ENCODE peak calls at places on chromosomes 4 and X, in ten cellular contexts. H, C, X, D, Y, J, W, F, Q and I are unnamed samples.

GRCh38 chr4:24179201-24179840 is 289.5 kb upstream of the PPARGC1A start:
- DNase-seq in Y (no peak), X (peak), Q (no peak), F (no peak), D (no peak), H (no peak), J (no peak), C (no peak), W (no peak), I (no peak)

GRCh38 chrX:22095306-22095705 is 63.2 kb downstream of the PHEX start:
- DNase-seq in J (no peak), Q (peak), H (no peak), W (no peak), C (peak), X (peak), Y (no peak), F (peak), D (peak), I (peak)

GRCh38 chr4:107896158-107896645 is 35.1 kb upstream of the CYP2U1 start:
- DNase-seq in Y (peak), X (peak), C (peak), D (no peak), W (peak), Q (peak), J (no peak), H (peak), F (peak), I (peak)

GRCh38 chr4:188455353-188455752 is 316.1 kb downstream of the TRIML1 start:
- DNase-seq in F (no peak), C (no peak), H (no peak), Q (no peak), W (no peak), J (no peak), X (no peak), D (no peak), Y (no peak), I (no peak)

GRCh38 chrX:78979789-78980464 is 34.7 kb downstream of the P2RY10 start:
- DNase-seq in D (no peak), C (peak), J (no peak), X (no peak), H (peak), W (no peak), Q (no peak), F (no peak), Y (no peak), I (no peak)

GRCh38 chr4:67700119-67700873 is 659 bp downstream of the UBA6 start:
- DNase-seq in W (no peak), H (peak), Q (peak), X (peak), Y (no peak), C (no peak), D (no peak), F (peak), J (no peak), I (no peak)

GRCh38 chrX:97328853-97329252 is 445.1 kb downstream of the RPA4 start:
- DNase-seq in Y (no peak), D (no peak), C (no peak), W (no peak), X (no peak), J (no peak), F (no peak), H (peak), Q (no peak), I (no peak)

GRCh38 chr4:40214661-40215418 is 18.0 kb downstream of the RHOH start:
- DNase-seq in W (no peak), D (no peak), J (no peak), Q (no peak), X (no peak), C (no peak), F (no peak), Y (no peak), H (no peak), I (no peak)

GRCh38 chrX:19628006-19628575 is 112.8 kb upstream of the MAP3K15 start:
- DNase-seq in H (no peak), D (no peak), F (no peak), C (peak), Y (no peak), J (no peak), X (peak), W (no peak), Q (peak), I (no peak)

GRCh38 chr4:78313754-78314120 is 237.8 kb upstream of the ANXA3 start:
- DNase-seq in F (no peak), W (no peak), X (no peak), Y (no peak), J (no peak), Q (no peak), H (no peak), D (no peak), C (no peak), I (no peak)

GRCh38 chr4:168496834-168497233 is at the start of gene PALLD:
- DNase-seq in C (peak), Y (peak), X (peak), H (no peak), J (no peak), F (no peak), W (no peak), Q (no peak), D (peak), I (no peak)

GRCh38 chr4:170089274-170089742 is 448 bp downstream of the AADAT start:
- DNase-seq in Q (peak), W (peak), J (no peak), D (no peak), X (peak), C (peak), H (peak), F (no peak), Y (no peak), I (peak)

GRCh38 chr4:100742045-100742444 is 224.2 kb upstream of the EMCN start:
- DNase-seq in Q (peak), W (peak), Y (no peak), F (no peak), H (peak), C (peak), X (peak), J (no peak), D (no peak), I (no peak)

GRCh38 chr4:109302366-109303140 is at the start of gene COL25A1:
- DNase-seq in Q (peak), H (no peak), Y (no peak), X (peak), D (peak), F (peak), J (no peak), W (no peak), C (peak), I (peak)

GRCh38 chr4:24121395-24122175 is 231.7 kb upstream of the PPARGC1A start:
- DNase-seq in D (no peak), W (no peak), J (no peak), C (peak), F (no peak), Q (no peak), Y (no peak), X (peak), H (no peak), I (no peak)

GRCh38 chr4:162456106-162456505 is 292.3 kb upstream of the FSTL5 start:
- DNase-seq in F (no peak), C (no peak), Y (no peak), D (no peak), X (no peak), H (peak), Q (no peak), J (no peak), W (no peak), I (no peak)

GRCh38 chr4:12852338-12853307 is 631.5 kb downstream of the RAB28 start:
- DNase-seq in W (peak), D (no peak), J (no peak), X (peak), Y (peak), H (peak), C (peak), F (no peak), Q (peak), I (no peak)

GRCh38 chr4:25098964-25099843 is 61.0 kb downstream of the SEPSECS start:
- DNase-seq in J (no peak), Y (no peak), X (peak), C (peak), F (no peak), D (no peak), Q (peak), W (no peak), H (peak), I (peak)

GRCh38 chr4:21954406-21954805 is 5.8 kb upstream of the KCNIP4 start:
- DNase-seq in C (no peak), H (no peak), W (no peak), J (no peak), Y (no peak), F (no peak), X (no peak), Q (no peak), D (no peak), I (no peak)

GRCh38 chrX:15751160-15751819 is 13.2 kb downstream of the CA5B start:
- DNase-seq in J (no peak), W (no peak), F (no peak), H (peak), X (peak), Q (peak), C (peak), D (no peak), Y (peak), I (no peak)

GRCh38 chr4:151202851-151203455 is 74.0 kb upstream of the PRSS48 start:
- DNase-seq in D (no peak), X (peak), J (no peak), C (no peak), H (no peak), W (no peak), Y (no peak), F (no peak), Q (peak), I (no peak)

GRCh38 chr4:147782087-147782781 is 50.3 kb downstream of the ARHGAP10 start:
- DNase-seq in F (no peak), H (peak), D (no peak), Q (peak), C (peak), Y (no peak), W (no peak), J (no peak), X (peak), I (no peak)

GRCh38 chr4:150570862-150571261 is 11.1 kb upstream of the MAB21L2 start:
- DNase-seq in D (no peak), F (no peak), H (no peak), C (no peak), X (no peak), W (no peak), Y (no peak), J (no peak), Q (no peak), I (no peak)

GRCh38 chr4:42519803-42520417 is 122.6 kb downstream of the SHISA3 start:
- DNase-seq in H (peak), D (no peak), C (peak), Q (peak), W (peak), Y (no peak), J (peak), F (no peak), X (peak), I (no peak)

GRCh38 chrX:44949125-44949524 is 76.1 kb downstream of the KDM6A start:
- DNase-seq in F (no peak), C (no peak), W (no peak), Q (no peak), H (no peak), X (no peak), D (no peak), Y (no peak), J (no peak), I (no peak)
- H3K4me3 ChIP-seq in F (no peak), C (no peak), W (no peak), Q (no peak), H (no peak), X (no peak), D (no peak), Y (no peak), J (no peak), I (no peak)

DNA sequence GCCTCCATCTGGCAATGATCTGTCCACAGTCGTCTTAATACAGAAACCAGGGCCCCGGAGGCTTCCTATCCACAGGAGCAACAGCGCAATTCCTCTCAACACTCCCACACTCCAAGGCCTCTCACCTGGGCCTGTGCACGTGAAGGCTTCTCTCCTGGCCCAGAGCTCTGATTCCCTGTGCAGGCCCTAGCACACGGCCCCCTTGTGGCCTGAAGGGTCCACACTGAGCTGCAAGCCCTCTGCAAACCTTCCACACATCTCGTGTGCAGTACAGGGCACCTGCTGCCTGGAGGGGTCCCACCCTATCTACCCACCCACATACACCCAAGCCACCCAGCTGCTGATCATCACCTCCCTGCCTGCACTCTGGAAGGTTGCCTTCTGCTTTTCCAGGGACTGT is 150.1 kb upstream of the NUDT10 start:
- DNase-seq in W (no peak), Y (no peak), J (no peak), X (no peak), H (no peak), D (no peak), F (no peak), C (no peak), Q (no peak), I (no peak)
- H3K4me3 ChIP-seq in W (no peak), Y (no peak), J (no peak), X (no peak), H (no peak), D (no peak), F (no peak), C (no peak), Q (no peak), I (no peak)

DNA sequence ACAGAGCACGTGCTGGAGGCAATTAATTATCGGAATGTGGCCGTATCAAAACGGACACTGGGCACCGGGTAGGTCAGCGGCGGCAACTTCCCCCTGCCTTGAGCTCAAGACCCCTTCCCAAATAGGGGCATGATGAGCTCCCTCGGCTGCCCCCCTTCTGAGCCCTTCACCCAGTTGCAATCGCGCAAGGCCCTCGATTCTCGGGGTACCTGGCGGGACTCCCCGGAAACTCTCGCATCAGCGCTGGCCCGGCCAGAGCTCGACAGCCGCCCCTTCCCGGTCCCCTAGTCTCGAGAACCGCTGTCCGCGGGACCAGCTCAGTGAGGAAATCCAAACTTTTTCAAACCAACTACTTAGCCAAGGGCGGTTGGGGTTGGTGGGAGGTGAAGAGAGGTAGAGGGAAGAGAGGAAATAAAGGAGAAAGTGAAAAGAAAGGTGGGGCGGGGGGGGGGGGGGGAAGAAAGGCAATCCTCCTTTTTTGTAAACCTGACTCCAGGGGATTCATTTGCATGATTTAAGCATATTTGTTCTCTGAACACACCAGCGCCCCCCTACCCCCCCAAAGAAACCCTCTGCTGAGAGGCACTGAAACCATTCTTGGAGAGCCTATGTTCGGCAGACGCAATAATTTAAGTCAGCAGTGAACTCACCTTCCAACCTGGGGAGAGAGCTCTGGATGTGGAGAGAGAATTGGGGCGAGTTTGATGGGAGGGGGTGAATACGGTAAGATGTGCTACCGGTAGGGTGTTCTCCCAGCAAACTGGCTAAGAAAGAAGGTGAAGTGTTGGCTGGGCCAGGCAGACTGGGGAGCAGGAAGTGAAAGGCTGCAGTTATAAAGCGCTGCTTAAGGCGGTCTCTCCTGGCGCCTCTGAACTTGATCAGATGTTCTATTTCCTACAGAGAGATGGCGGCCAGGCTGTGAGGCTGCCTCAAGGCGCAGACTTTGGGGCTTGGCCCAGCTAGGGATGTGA is 2.0 kb upstream of the ZIC3 start:
- DNase-seq in D (no peak), J (no peak), Q (no peak), C (no peak), H (no peak), X (no peak), F (no peak), W (no peak), Y (no peak), I (no peak)
- H3K4me3 ChIP-seq in D (no peak), J (no peak), Q (no peak), C (no peak), H (no peak), X (no peak), F (no peak), W (no peak), Y (no peak), I (no peak)

GRCh38 chrX:118975831-118976598 is 1.6 kb downstream of the LONRF3 start:
- DNase-seq in D (peak), Q (peak), C (peak), H (peak), Y (no peak), W (peak), X (peak), J (peak), F (peak), I (peak)

GRCh38 chrX:118978451-118978850 is 4.0 kb downstream of the LONRF3 start:
- DNase-seq in X (no peak), Y (no peak), Q (no peak), F (no peak), H (peak), D (no peak), J (no peak), C (peak), W (no peak), I (no peak)

GRCh38 chrX:118974908-118975671 is 672 bp downstream of the LONRF3 start:
- DNase-seq in X (peak), Y (no peak), J (peak), Q (no peak), F (peak), H (peak), D (peak), C (peak), W (no peak), I (peak)

GRCh38 chrX:118977424-118977823 is 3.0 kb downstream of the LONRF3 start:
- DNase-seq in Q (no peak), W (no peak), X (no peak), H (no peak), C (no peak), F (no peak), J (no peak), D (no peak), Y (no peak), I (no peak)

DNA sequence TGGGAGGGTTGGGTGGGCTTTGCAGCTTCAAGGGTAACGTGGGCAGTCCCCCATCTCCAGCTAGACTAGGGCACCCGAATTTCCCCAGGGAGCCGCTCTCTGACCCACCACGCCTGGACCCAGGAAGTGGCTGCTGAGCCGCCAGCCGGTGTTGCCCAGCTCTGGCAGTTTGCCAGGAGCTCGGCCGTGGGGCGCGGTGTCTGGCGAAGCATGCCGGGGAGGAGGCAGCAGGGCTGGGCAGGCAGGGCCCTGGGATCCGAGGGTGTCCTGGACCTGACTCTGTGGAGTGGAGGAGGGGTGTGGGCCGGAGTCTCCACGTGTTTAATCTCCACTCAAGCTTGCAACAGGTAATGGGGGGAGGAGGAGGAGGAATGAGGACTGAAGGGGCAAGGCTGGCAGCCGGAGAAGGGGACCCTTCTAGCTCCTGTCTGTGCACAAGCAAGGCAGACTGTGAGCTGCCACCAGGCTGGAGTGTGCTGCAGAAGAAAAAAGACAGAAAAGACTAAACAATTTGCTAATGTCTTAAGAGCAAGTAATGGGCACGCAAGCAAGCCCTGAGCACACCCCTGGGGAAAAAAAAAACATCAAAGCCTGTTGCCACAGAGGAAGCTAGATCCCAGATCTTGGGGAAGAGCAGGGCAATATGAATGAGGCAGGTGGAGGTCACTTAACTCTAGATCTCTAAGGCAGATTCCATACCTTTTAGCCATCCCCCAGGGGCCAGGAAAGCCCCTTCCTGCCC is 2.4 kb downstream of the LONRF3 start:
- DNase-seq in W (peak), C (peak), F (peak), X (no peak), H (peak), J (peak), Q (no peak), D (peak), Y (no peak), I (peak)
- H3K4me3 ChIP-seq in W (peak), C (no peak), F (peak), X (peak), H (peak), J (no peak), Q (no peak), D (peak), Y (peak), I (no peak)

DNA sequence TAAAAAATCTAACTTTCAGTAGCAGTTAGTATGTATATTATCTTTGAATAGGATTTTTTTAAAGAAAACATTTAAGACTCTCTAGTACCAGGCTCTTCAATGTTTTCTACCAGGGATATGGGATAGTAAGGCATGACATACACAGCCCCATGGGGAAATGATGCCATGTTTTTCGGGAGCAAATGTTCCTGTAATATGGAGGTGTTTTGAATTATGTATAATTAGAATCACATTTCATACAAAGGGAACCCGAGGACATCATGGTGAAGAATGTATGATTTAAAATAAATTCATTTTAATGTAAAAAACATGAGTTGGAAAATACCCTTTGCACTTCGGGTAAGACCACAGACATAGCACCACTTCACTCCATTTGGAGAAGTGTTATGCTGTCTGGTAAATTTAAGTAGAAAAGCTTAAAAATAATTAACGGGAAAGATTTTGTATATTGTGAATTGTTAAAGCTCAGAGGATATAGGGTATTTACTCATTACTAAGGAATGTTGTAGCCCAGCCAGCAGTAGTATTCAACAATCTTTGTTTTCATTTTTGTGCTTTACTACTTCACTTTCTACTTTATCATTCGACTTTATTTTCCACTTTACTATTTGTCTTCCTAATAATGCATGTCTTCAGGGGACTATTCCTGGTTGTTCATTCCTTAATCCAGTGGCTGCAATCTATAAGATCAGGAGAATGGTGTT is 2050.7 kb downstream of the ARAP2 start:
- DNase-seq in F (no peak), Q (peak), X (peak), J (no peak), Y (no peak), W (no peak), C (peak), H (peak), D (no peak), I (no peak)
- H3K4me3 ChIP-seq in F (no peak), Q (no peak), X (no peak), J (no peak), Y (no peak), W (no peak), C (no peak), H (no peak), D (no peak), I (no peak)